ENCODE peak calls at places on chromosomes 11 and 22, in five cellular contexts. O, K, N, P and B are unnamed samples. For H3K27me3, the result is how much of the 10 kb centered on the place peaks cover.

GRCh38 chr22:32617883-32618282 is 143.3 kb downstream of the FBXO7 start:
- DNase-seq in N (no peak), K (no peak), O (no peak), P (peak), B (no peak)

GRCh38 chr22:50568626-50569025 is 5.9 kb upstream of the SYCE3 start:
- DNase-seq in O (no peak), K (no peak), P (no peak), N (no peak), B (no peak)

GRCh38 chr11:47507868-47508594 is 44.9 kb downstream of the CELF1 start:
- DNase-seq in O (no peak), P (no peak), N (no peak), K (no peak), B (no peak)

GRCh38 chr11:109772846-109773400 is 320.3 kb upstream of the ZC3H12C start:
- DNase-seq in O (no peak), K (no peak), N (no peak), P (no peak), B (no peak)

GRCh38 chr11:75471134-75471943 is 38.3 kb upstream of the KLHL35 start:
- DNase-seq in O (no peak), P (no peak), K (no peak), N (no peak), B (no peak)

GRCh38 chr11:107593941-107594340 is 3.0 kb downstream of the ELMOD1 start:
- DNase-seq in K (no peak), O (no peak), N (no peak), P (no peak), B (no peak)

GRCh38 chr22:22374579-22374978 is 130.0 kb downstream of the VPREB1 start:
- DNase-seq in N (no peak), K (no peak), P (no peak), O (no peak), B (no peak)

GRCh38 chr22:48752451-48753380 is 1075.0 kb downstream of the BRD1 start:
- DNase-seq in N (no peak), O (peak), P (no peak), K (no peak), B (no peak)

GRCh38 chr11:43905788-43906187 is 25.2 kb downstream of the ALKBH3 start:
- DNase-seq in P (peak), K (no peak), O (no peak), N (peak), B (no peak)

GRCh38 chr11:73072935-73073481 is 69.1 kb downstream of the FCHSD2 start:
- DNase-seq in N (peak), P (peak), O (no peak), K (no peak), B (peak)

GRCh38 chr22:42397332-42398246 is 34.6 kb downstream of the NFAM1 start:
- DNase-seq in N (no peak), K (no peak), O (peak), P (no peak), B (no peak)

GRCh38 chr11:78981153-78981552 is 406.5 kb upstream of the NARS2 start:
- DNase-seq in N (no peak), P (no peak), O (no peak), K (no peak), B (no peak)

GRCh38 chr11:2867722-2868548 is 17.6 kb downstream of the CDKN1C start:
- DNase-seq in P (no peak), K (no peak), O (no peak), N (no peak), B (no peak)

GRCh38 chr22:42560781-42561180 is 7.0 kb downstream of the SERHL2 start:
- DNase-seq in O (no peak), K (no peak), P (peak), N (no peak), B (no peak)

GRCh38 chr11:1131033-1131911 is 26.5 kb upstream of the MUC5AC start:
- DNase-seq in P (no peak), N (no peak), O (peak), K (no peak), B (no peak)

GRCh38 chr11:109018639-109019038 is 353.8 kb downstream of the DDX10 start:
- DNase-seq in P (no peak), N (no peak), O (no peak), K (no peak), B (no peak)

GRCh38 chr11:7484645-7485044 is 661 bp upstream of the OLFML1 start:
- DNase-seq in O (no peak), N (no peak), P (peak), K (no peak), B (no peak)

GRCh38 chr22:47690166-47690565 is 927.7 kb downstream of the TBC1D22A start:
- DNase-seq in P (no peak), N (no peak), O (no peak), K (no peak), B (no peak)

GRCh38 chr11:2420502-2421225 is 20.1 kb downstream of the TSSC4 start:
- DNase-seq in P (peak), O (peak), N (peak), K (peak), B (no peak)

GRCh38 chr11:130413383-130414106 is 14.9 kb downstream of the ADAMTS8 start:
- DNase-seq in N (peak), K (no peak), O (no peak), P (peak), B (no peak)

GRCh38 chr22:37498289-37498909 is 12.2 kb upstream of the MFNG start:
- DNase-seq in K (no peak), N (no peak), O (no peak), P (no peak), B (no peak)

GRCh38 chr11:132024587-132025295 is 654.3 kb downstream of the NTM start:
- DNase-seq in P (peak), N (peak), O (no peak), K (no peak), B (peak)

GRCh38 chr11:8286886-8287285 is 23.2 kb upstream of the LMO1 start:
- DNase-seq in K (no peak), P (no peak), N (no peak), O (peak), B (no peak)

GRCh38 chr11:1235615-1236315 is 12.9 kb downstream of the MUC5B start:
- DNase-seq in P (no peak), K (no peak), N (no peak), O (peak), B (no peak)

GRCh38 chr11:28581286-28582242 is 473.4 kb downstream of the METTL15 start:
- DNase-seq in P (peak), K (no peak), N (peak), O (no peak), B (no peak)

GRCh38 chr11:331332-332060 is 10.8 kb upstream of the IFITM3 start:
- DNase-seq in N (no peak), P (no peak), O (peak), K (no peak), B (no peak)

GRCh38 chr11:70734379-70734778 is 336.1 kb downstream of the CTTN start:
- DNase-seq in K (no peak), N (no peak), O (no peak), P (no peak), B (no peak)

GRCh38 chr22:31960767-31961166 is 16.4 kb downstream of the YWHAH start:
- DNase-seq in P (peak), O (no peak), K (no peak), N (no peak), B (no peak)

GRCh38 chr11:122954455-122954854 is 27.2 kb downstream of the BSX start:
- DNase-seq in N (no peak), K (no peak), O (no peak), P (no peak), B (no peak)

GRCh38 chr22:39290724-39291161 is 28.7 kb downstream of the RPL3 start:
- DNase-seq in O (peak), P (peak), K (peak), N (peak), B (no peak)

GRCh38 chr11:16917941-16918340 is 96.3 kb downstream of the PLEKHA7 start:
- DNase-seq in K (no peak), O (no peak), P (peak), N (no peak), B (no peak)

GRCh38 chr11:114354076-114354475 is 46.2 kb downstream of the C11orf71 start:
- DNase-seq in P (peak), N (peak), O (no peak), K (no peak), B (peak)

GRCh38 chr11:35267504-35267903 is 128.5 kb downstream of the CD44 start:
- DNase-seq in P (peak), K (no peak), O (no peak), N (peak), B (peak)

GRCh38 chr22:35894937-35895708 is 133.5 kb downstream of the RBFOX2 start:
- DNase-seq in K (no peak), O (peak), N (peak), P (peak), B (peak)

GRCh38 chr11:107184936-107185335 is 166.7 kb upstream of the GUCY1A2 start:
- DNase-seq in N (no peak), P (no peak), K (no peak), O (no peak), B (no peak)

GRCh38 chr11:5624489-5625278 is at the start of gene TRIM34:
- DNase-seq in N (peak), O (peak), K (peak), P (peak), B (no peak)

GRCh38 chr11:65591939-65592814 is 3.4 kb downstream of the KCNK7 start:
- DNase-seq in N (peak), K (peak), O (peak), P (peak), B (no peak)
- TF ChIP-seq CTCF in N (no peak), K (peak), O (no peak), P (no peak), B (no peak)

GRCh38 chr11:118172356-118172755 is 4.1 kb downstream of the SCN2B start:
- DNase-seq in K (no peak), O (no peak), P (no peak), N (no peak), B (no peak)

GRCh38 chr11:118170231-118170630 is 6.2 kb downstream of the SCN2B start:
- DNase-seq in P (no peak), N (no peak), O (no peak), K (no peak), B (no peak)

GRCh38 chr11:118169300-118170140 is 6.9 kb downstream of the SCN2B start:
- DNase-seq in O (no peak), N (no peak), P (no peak), K (no peak), B (no peak)

GRCh38 chr11:118170892-118171273 is 5.6 kb downstream of the SCN2B start:
- DNase-seq in P (no peak), K (no peak), N (no peak), O (no peak), B (no peak)

DNA sequence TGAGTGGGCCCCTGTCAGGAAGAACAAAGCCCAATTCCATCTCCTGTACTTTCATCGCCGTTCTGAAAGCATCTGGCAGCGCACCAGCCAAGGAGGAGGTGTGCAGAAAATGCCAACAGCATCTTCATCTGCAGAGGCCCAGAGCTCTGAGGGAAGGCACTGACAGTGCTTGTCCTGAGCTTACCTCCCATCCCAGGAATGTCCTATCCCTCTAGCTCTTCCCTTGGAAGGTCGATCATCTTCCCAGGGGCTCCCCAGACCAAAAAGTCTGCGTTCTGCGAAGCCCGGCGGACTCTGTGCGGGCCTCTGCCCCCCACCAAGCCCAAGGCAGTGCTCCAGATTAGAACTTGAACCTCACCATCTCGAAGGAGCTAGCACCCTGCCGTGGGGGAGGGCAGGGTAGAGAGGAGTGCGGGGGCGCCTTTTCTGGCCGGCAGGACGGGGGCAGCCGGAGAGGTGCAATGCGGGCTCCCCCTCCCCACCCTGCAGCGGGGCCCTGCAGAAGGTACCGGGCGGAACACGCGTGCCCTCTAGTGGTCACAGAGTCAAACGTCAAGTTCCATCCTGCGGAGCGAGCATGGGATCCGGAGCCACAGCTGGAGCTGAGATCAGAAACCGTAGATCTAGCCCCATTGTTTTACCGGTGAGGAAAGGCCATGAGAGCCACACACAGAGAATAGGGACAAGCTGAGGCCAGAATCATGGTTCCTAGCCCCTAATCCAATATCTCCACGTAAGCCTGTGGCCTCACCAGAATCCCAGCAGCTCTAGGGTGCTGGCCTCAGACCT is 5.0 kb downstream of the SCN2B start:
- DNase-seq in P (peak), O (peak), K (peak), N (peak), B (no peak)
- H3K27me3 ChIP-seq in P (half or more), O (under half), K (under half), N (under half), B (under half)

GRCh38 chr11:46361283-46362145 is 14.3 kb downstream of the DGKZ start:
- DNase-seq in K (no peak), O (peak), P (peak), N (peak), B (no peak)
- H3K4me3 ChIP-seq in K (peak), O (peak), P (no peak), N (no peak), B (no peak)

DNA sequence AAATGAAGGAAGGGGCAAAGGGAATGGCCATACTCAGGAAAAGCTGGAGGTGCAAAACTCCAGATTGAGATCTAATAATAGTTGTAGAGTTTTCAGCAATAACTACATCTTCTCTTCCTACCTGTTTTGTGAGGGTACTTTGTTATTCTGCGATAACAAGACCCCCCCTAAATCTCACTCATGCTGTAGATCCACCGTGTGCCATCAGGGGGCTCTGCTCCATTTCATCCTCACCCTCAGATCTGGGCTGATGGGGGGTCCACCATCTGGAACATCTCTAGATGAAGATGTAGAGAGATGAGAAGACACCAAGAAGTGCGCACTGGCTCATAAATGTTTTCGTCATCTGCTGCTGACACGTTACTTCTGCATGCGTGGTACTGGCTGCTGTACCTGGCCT is 135.9 kb upstream of the KIRREL3 start:
- DNase-seq in P (no peak), N (no peak), K (no peak), O (no peak), B (no peak)
- TF ChIP-seq CTCF in P (no peak), N (no peak), K (no peak), O (no peak), B (peak)

GRCh38 chr11:64531422-64531821 is 59.6 kb upstream of the SLC22A12 start:
- DNase-seq in K (no peak), P (no peak), N (no peak), O (no peak), B (no peak)

GRCh38 chr11:64534391-64534801 is 56.6 kb upstream of the SLC22A12 start:
- DNase-seq in K (no peak), O (no peak), P (no peak), N (no peak), B (no peak)

GRCh38 chr11:64529559-64530520 is 61.2 kb upstream of the SLC22A12 start:
- DNase-seq in N (no peak), P (no peak), K (no peak), O (no peak), B (no peak)

GRCh38 chr11:64533501-64533900 is 57.5 kb upstream of the SLC22A12 start:
- DNase-seq in O (no peak), K (no peak), P (no peak), N (no peak), B (no peak)

GRCh38 chr11:64531906-64532312 is 59.1 kb upstream of the SLC22A12 start:
- DNase-seq in K (no peak), P (no peak), O (no peak), N (no peak), B (no peak)
- H3K27me3 ChIP-seq in K (under half), P (under half), O (under half), N (half or more), B (under half)

DNA sequence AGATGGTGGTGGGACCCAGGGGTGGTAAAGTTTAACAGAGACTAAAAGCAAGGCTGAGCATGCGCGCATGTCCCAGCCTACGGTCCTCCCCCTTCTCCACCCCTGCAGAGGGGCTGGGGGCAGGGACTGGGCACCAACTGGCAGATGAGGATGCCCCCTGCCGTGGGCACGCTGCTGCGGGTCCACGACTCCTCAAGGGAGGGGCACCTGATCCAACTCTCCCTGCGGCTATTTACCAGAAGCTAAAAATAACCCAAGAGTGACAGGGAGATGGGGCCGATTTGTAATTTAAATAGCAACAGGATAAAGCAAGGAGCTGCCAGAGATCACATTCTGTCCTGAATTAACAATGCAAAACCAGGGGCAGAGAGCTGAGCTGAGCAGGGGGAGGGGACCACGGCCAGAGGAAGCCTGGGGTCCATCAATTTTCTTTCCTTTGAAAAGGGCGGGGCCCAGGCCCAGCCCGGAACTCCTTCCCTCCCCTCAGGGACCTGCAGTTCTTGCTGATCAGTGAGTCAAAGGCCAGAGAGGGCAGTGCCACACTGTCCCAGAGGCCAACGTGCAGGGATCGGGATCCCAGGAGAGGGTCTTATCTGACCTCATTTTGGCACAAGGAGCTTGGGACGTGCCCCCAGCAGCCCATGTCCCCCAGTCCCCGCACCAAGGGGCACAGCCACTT is 8.1 kb upstream of the DGKZ start:
- DNase-seq in K (no peak), P (no peak), N (no peak), O (no peak), B (no peak)
- H3K4me3 ChIP-seq in K (peak), P (no peak), N (no peak), O (no peak), B (no peak)

GRCh38 chr11:67468056-67468455 is 995 bp downstream of the TMEM134 start:
- DNase-seq in P (no peak), N (no peak), K (no peak), O (no peak), B (no peak)

GRCh38 chr11:67470337-67471002 is 1.4 kb upstream of the TMEM134 start:
- DNase-seq in P (no peak), N (no peak), O (no peak), K (no peak), B (no peak)

GRCh38 chr11:67468509-67468834 is 579 bp downstream of the TMEM134 start:
- DNase-seq in N (no peak), O (no peak), P (no peak), K (no peak), B (no peak)

GRCh38 chr11:67466962-67467771 is 1.9 kb downstream of the TMEM134 start:
- DNase-seq in P (no peak), N (no peak), K (no peak), O (no peak), B (no peak)

DNA sequence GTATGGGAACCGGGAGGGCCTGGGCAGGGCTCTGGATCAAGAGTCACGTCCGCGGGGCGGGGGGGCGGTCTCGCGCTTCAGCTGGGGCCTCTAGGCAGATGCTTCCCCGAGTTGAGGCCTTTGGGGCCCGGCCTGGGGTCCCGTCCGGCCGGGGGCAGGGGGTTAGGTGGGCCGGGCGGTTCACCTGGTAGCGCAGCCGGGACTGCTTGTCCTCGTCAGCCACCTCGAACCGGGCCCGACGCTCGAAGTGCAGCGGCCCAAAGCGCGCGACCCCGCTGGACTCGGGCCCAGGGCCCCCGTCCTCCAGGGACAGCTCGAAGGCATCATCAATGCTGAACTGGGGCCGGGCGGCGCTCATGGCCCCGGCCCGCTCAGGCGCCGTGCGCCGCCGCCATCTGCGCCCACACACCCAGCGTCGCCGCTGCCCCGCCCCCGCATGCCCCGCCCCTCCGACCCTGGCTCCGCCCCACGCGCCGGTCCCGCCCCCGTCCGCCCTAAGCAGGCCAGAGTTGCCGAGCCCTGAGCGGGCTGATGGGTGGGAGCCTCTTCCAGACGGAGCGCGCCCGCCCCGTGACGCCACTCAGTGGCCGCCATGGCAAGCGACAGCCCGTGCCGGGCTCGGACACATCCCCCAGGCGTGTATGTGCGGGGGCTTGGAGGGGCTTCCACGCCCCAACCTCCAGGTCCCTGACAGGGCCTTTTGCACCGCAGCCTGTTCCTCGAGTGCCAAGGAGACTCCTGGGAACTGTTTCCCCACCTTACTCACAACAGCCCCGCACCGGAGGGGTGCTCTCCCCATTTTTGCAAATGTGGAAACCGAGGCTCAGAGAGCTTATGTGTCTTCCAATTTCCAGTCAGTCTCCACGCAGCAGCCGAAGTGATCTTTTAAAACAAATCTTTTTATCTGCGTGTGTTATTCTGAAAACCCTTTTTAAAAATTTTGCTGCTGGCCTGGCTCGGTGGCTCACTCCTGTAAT is at the start of gene TMEM134:
- DNase-seq in P (peak), N (peak), K (peak), O (peak), B (no peak)
- TF ChIP-seq CTCF in P (peak), N (peak), K (peak), O (no peak), B (peak)